ENCODE peak calls at places on chromosomes 1 and 21, in four cellular contexts. I is fibroblast of lung, K is Peyer's patch, F is tibial artery. U is an unnamed sample.

GRCh38 chr1:115706774-115707425 is 61.6 kb downstream of the CASQ2 start:
- DNase-seq in I (peak), K (no peak), F (no peak), U (no peak)

GRCh38 chr1:51897699-51898031 is 19.1 kb upstream of the NRDC start:
- DNase-seq in I (peak), K (no peak), F (no peak), U (no peak)

GRCh38 chr1:233735847-233736246 is 121.9 kb downstream of the KCNK1 start:
- DNase-seq in I (no peak), K (no peak), F (no peak), U (no peak)

GRCh38 chr1:119631433-119632102 is 16.5 kb downstream of the ZNF697 start:
- DNase-seq in I (peak), K (peak), F (peak), U (peak)

GRCh38 chr1:154419620-154420020 is 14.5 kb downstream of the IL6R start:
- DNase-seq in I (peak), K (peak), F (peak), U (peak)

GRCh38 chr21:17370750-17371325 is 142.0 kb upstream of the CXADR start:
- DNase-seq in I (peak), K (no peak), F (no peak), U (no peak)

GRCh38 chr1:224540535-224540934 is 75.6 kb upstream of the CNIH3 start:
- DNase-seq in I (no peak), K (no peak), F (no peak), U (no peak)

GRCh38 chr1:235567812-235568444 is 63.7 kb upstream of the B3GALNT2 start:
- DNase-seq in I (no peak), K (peak), F (no peak), U (no peak)

GRCh38 chr1:30320581-30320890 is 402.8 kb downstream of the MATN1 start:
- DNase-seq in I (no peak), K (no peak), F (peak), U (no peak)

GRCh38 chr1:95232646-95233320 is 1.2 kb upstream of the RWDD3 start:
- DNase-seq in I (no peak), K (no peak), F (no peak), U (no peak)

GRCh38 chr1:182484531-182485257 is 34.7 kb downstream of the RGSL1 start:
- DNase-seq in I (no peak), K (peak), F (no peak), U (no peak)

GRCh38 chr1:25799758-25800537 is at the start of gene SELENON:
- DNase-seq in I (peak), K (peak), F (peak), U (peak)

GRCh38 chr1:109485001-109485400 is 1.3 kb downstream of the ATXN7L2 start:
- DNase-seq in I (no peak), K (no peak), F (no peak), U (no peak)

GRCh38 chr1:234970731-234971476 is 157.7 kb downstream of the TOMM20 start:
- DNase-seq in I (peak), K (peak), F (peak), U (peak)

GRCh38 chr1:207393610-207394009 is 60.5 kb upstream of the CR2 start:
- DNase-seq in I (peak), K (no peak), F (no peak), U (no peak)

GRCh38 chr21:42093991-42094417 is 22.9 kb downstream of the UMODL1 start:
- DNase-seq in I (peak), K (no peak), F (peak), U (no peak)

GRCh38 chr1:71232166-71232763 is 151.4 kb upstream of the ZRANB2 start:
- DNase-seq in I (no peak), K (no peak), F (peak), U (no peak)

GRCh38 chr21:46411236-46411635 is 47.5 kb upstream of the DIP2A start:
- DNase-seq in I (no peak), K (no peak), F (no peak), U (no peak)

GRCh38 chr1:201740086-201740541 is 88.8 kb upstream of the IPO9 start:
- DNase-seq in I (no peak), K (no peak), F (no peak), U (no peak)

GRCh38 chr1:115478933-115479551 is 141.0 kb upstream of the NGF start:
- DNase-seq in I (no peak), K (no peak), F (no peak), U (no peak)

GRCh38 chr1:163027610-163028009 is 41.6 kb upstream of the RGS4 start:
- DNase-seq in I (no peak), K (no peak), F (no peak), U (no peak)

DNA sequence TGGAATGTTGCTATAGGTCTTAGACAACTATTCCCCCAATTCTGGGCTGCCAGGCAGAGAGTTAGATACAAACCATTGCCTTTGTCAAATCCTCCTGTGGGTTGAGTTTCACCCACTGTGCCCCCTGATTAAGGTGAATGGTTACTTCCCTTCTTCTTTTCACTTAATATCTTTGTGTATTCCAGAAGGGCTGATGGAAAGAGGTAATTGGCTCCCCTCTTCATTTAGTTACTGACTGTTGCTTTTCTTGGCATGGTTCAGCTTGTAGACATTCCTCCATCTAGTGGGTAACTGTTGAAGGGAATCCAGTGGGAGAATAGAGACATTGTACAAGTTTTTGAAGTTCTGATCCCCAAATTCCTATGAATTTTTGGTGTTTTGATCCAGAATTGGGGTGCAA is 43.8 kb upstream of the MACF1 start:
- DNase-seq in I (peak), K (no peak), F (no peak), U (no peak)
- TF ChIP-seq CTCF in I (no peak), K (no peak), F (no peak), U (peak)

GRCh38 chr1:53763911-53764310 is 24.9 kb upstream of the GLIS1 start:
- DNase-seq in I (no peak), K (no peak), F (no peak), U (no peak)

GRCh38 chr1:53766194-53766748 is 27.3 kb upstream of the GLIS1 start:
- DNase-seq in I (no peak), K (no peak), F (no peak), U (no peak)

GRCh38 chr1:53766766-53767409 is 27.9 kb upstream of the GLIS1 start:
- DNase-seq in I (peak), K (no peak), F (no peak), U (no peak)

GRCh38 chr1:53765656-53766055 is 26.7 kb upstream of the GLIS1 start:
- DNase-seq in I (peak), K (no peak), F (no peak), U (no peak)

DNA sequence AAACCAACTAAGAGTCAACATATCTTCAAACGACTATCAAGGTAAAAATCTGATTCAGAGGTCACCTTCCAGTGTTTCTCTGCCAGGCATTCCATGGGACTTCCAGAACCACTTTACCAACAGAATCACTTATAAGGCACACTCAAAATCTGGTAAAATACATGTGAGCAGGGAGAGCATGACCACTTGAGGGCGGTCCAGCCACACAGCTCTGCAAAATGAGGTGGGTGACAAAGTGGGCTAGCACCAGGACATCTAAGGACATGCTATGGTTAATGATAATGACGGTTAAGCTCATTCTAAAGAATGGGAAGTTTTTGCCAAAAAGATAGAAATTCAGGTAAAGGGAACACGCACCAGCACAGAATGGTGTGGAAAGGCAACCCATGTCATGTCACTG is 24.5 kb upstream of the GLIS1 start:
- DNase-seq in I (no peak), K (no peak), F (no peak), U (no peak)
- TF ChIP-seq CTCF in I (no peak), K (no peak), F (no peak), U (no peak)

DNA sequence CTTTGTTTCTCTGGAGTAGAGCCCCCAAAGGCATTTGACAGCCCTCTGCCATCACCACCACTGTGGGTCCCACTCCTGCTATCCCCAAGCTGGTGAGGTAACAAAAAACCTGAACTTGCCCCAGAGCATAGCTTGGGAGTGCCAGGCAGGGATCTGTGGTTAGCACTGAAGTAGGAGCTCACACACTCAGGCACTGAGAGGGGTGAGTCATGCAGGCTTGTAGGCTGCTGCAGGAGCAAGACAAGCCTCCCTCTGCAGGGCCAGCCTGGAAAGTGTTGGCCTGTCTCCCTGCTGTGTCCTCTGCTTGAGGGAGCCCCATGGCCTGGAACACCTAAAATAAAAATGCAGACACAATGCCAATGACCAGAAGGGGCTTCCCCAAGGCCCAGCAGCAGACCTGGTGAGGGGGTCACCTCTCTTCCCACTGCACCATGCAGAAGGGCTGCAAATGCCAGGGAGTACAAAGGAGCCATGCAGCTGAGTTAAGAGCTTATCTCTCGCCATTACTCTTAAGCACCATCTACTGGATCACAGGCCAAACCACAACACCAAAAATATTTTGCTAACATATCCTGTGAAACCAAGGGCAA is 108.9 kb upstream of the POGK start:
- DNase-seq in I (peak), K (no peak), F (no peak), U (no peak)
- TF ChIP-seq CTCF in I (no peak), K (no peak), F (no peak), U (no peak)

DNA sequence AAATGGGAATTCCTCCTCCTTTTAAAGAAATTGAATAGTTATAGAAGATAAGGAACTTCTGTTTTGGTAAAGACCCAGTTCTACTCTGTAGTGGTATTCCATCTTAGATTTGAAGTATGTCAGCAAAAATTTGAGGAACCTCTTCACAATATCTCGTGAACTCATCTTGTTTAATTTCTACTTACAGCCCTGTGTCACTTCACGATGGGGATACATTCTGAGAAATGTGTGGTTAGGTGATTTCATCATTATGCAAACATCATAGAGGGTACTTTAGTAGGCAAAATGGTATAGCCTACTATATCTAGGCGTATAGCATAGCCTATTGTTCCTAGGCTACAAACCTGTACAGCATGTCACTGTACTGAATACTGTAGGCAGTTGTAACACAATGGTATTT is 36.0 kb downstream of the ALG6 start:
- DNase-seq in I (no peak), K (no peak), F (no peak), U (no peak)
- TF ChIP-seq CTCF in I (no peak), K (no peak), F (no peak), U (no peak)

GRCh38 chr1:67802565-67802964 is 30.7 kb downstream of the GNG12 start:
- DNase-seq in I (no peak), K (peak), F (no peak), U (no peak)

GRCh38 chr1:67807282-67807681 is 26.0 kb downstream of the GNG12 start:
- DNase-seq in I (no peak), K (no peak), F (no peak), U (no peak)

GRCh38 chr1:67801903-67802302 is 31.4 kb downstream of the GNG12 start:
- DNase-seq in I (peak), K (no peak), F (no peak), U (no peak)

GRCh38 chr1:67803380-67804279 is 29.6 kb downstream of the GNG12 start:
- DNase-seq in I (no peak), K (no peak), F (no peak), U (no peak)

GRCh38 chr1:67804710-67805109 is 28.6 kb downstream of the GNG12 start:
- DNase-seq in I (no peak), K (no peak), F (no peak), U (no peak)
- TF ChIP-seq CTCF in I (no peak), K (no peak), F (no peak), U (no peak)

GRCh38 chr1:156584813-156585212 is 5.3 kb downstream of the TTC24 start:
- DNase-seq in I (no peak), K (no peak), F (no peak), U (no peak)

GRCh38 chr1:156581661-156582387 is 2.3 kb downstream of the TTC24 start:
- DNase-seq in I (no peak), K (peak), F (no peak), U (no peak)

GRCh38 chr1:156582388-156583022 is 3.0 kb downstream of the TTC24 start:
- DNase-seq in I (no peak), K (no peak), F (no peak), U (no peak)

GRCh38 chr1:156586323-156586722 is 5.3 kb upstream of the NAXE start:
- DNase-seq in I (no peak), K (no peak), F (peak), U (no peak)

GRCh38 chr1:156583821-156584622 is 4.5 kb downstream of the TTC24 start:
- DNase-seq in I (peak), K (peak), F (peak), U (no peak)
- TF ChIP-seq CTCF in I (peak), K (peak), F (peak), U (peak)

GRCh38 chr1:15707239-15707940 is 23.3 kb downstream of the PLEKHM2 start:
- DNase-seq in I (no peak), K (no peak), F (no peak), U (no peak)
- TF ChIP-seq CTCF in I (no peak), K (no peak), F (no peak), U (no peak)

DNA sequence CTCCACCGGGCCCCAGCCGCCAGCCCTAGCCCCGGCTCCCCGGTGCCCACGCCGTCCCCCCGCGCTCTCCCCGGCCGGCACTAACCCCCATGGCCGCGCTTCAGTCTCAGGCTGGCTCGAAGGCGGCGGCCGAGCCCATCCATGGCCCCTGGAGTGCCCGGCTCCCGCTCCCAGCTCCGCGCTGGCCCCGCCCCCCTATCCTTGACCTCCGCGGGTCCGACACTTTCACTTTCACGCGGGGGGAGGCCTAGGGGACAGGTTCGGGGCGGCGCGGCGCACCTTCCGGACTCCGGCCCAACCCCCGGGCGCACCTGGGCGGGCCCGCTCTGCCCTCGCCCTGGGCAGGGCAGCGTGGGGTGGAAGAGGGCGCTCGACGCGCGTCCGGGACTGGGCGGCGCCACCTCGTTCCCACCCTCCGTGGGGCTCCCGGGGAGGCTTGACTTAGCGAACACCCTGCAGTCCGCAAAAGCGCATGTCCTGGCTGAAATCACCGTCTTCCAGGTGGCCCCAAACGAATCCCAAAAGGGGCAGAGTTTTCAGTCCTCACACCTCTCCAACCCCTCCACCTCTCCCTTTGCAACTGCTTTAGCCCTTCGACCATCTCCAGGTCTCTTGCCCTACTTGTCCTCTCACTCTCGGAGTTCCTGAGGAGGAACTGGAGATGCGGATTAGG is 3.9 kb upstream of the DENND2D start:
- DNase-seq in I (no peak), K (peak), F (peak), U (peak)
- TF ChIP-seq CTCF in I (no peak), K (no peak), F (no peak), U (no peak)

U was measured in left ventricle myocardium inferior.